ENCODE peak calls at places on chromosomes 7 and 10, in nine cellular contexts. V is testis; Y is mesendoderm; I is CD8-positive, alpha-beta memory T cell; L is aorta; K is fibroblast of lung; D is CD4-positive, alpha-beta memory T cell; P is tibial artery; F is caudate nucleus. Q is an unnamed sample.

GRCh38 chr10:17029581-17030271 is 99.9 kb downstream of the CUBN start:
- DNase-seq in V (peak), Y (peak), I (peak), L (peak), K (peak), D (peak), P (peak), F (no peak), Q (no peak)

GRCh38 chr10:69684020-69684980 is 54.3 kb downstream of the FAM241B start:
- DNase-seq in V (peak), Y (no peak), I (no peak), L (peak), K (peak), D (no peak), P (peak), F (no peak), Q (peak)

GRCh38 chr10:109207361-109207760 is 716.0 kb downstream of the XPNPEP1 start:
- DNase-seq in V (no peak), Y (peak), I (no peak), L (no peak), K (peak), D (no peak), P (no peak), F (no peak), Q (no peak)

GRCh38 chr10:80260295-80261243 is 28.9 kb downstream of the MAT1A start:
- DNase-seq in V (peak), Y (peak), I (peak), L (no peak), K (no peak), D (peak), P (no peak), F (no peak), Q (peak)

GRCh38 chr10:96720422-96721206 is at the start of gene PIK3AP1:
- DNase-seq in V (peak), Y (peak), I (peak), L (peak), K (no peak), D (peak), P (peak), F (no peak), Q (peak)

GRCh38 chr7:2141011-2141410 is 91.7 kb downstream of the MAD1L1 start:
- DNase-seq in V (no peak), Y (no peak), I (no peak), L (no peak), K (no peak), D (no peak), P (no peak), F (no peak), Q (no peak)

GRCh38 chr10:97574374-97575100 is 2.0 kb downstream of the ANKRD2 start:
- DNase-seq in V (peak), Y (peak), I (no peak), L (peak), K (peak), D (no peak), P (peak), F (no peak), Q (peak)

GRCh38 chr10:96906864-96907263 is 74.8 kb downstream of the LCOR start:
- DNase-seq in V (no peak), Y (peak), I (no peak), L (no peak), K (no peak), D (no peak), P (no peak), F (no peak), Q (no peak)

GRCh38 chr7:47791682-47792081 is 156.6 kb downstream of the PKD1L1 start:
- DNase-seq in V (no peak), Y (no peak), I (no peak), L (no peak), K (no peak), D (no peak), P (no peak), F (no peak), Q (no peak)

GRCh38 chr7:158557441-158557755 is 30.2 kb downstream of the PTPRN2 start:
- DNase-seq in V (no peak), Y (no peak), I (no peak), L (no peak), K (no peak), D (no peak), P (peak), F (no peak), Q (no peak)

GRCh38 chr10:102720775-102721301 is 6.4 kb downstream of the SFXN2 start:
- DNase-seq in V (no peak), Y (no peak), I (no peak), L (no peak), K (no peak), D (no peak), P (no peak), F (no peak), Q (no peak)
- H3K27ac ChIP-seq in V (no peak), Y (no peak), I (no peak), L (no peak), K (no peak), D (no peak), P (no peak), F (no peak), Q (no peak)

DNA sequence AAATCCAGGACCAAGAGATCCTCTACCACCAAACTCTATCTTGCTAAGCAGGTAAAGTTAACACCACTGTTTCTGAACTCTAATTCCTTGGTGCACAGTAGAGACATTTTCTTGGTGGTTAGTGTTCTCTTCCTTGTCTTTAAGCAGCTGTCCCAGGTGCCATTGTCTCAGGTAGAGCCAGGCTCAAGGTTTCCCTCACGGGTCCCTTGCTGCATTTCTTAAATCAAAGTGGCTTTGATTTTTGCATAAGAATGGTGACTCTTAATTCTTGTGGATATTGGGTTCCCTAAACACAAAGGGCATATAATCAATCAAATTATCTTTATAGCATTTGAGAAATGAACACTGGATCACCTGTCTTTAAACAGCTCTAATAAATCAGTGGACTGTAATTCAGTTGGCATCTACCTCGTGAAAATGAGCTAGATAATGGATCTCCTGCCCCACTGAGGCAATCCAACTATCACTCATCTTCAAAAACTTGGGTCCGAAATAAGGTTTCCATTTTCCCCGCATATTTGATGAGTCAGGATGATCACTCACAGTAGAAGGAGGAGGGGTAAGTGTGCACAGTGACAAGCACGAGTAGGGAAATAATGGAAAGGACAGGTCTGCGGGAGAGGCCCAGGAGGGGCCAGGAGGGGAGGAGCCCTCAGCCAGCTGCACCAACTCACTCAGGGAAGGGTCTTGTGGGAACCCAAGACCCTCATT is 2.4 kb downstream of the ABCC2 start:
- DNase-seq in V (no peak), Y (no peak), I (no peak), L (no peak), K (peak), D (no peak), P (no peak), F (no peak), Q (no peak)
- H3K27ac ChIP-seq in V (no peak), Y (no peak), I (no peak), L (no peak), K (peak), D (no peak), P (no peak), F (no peak), Q (no peak)

DNA sequence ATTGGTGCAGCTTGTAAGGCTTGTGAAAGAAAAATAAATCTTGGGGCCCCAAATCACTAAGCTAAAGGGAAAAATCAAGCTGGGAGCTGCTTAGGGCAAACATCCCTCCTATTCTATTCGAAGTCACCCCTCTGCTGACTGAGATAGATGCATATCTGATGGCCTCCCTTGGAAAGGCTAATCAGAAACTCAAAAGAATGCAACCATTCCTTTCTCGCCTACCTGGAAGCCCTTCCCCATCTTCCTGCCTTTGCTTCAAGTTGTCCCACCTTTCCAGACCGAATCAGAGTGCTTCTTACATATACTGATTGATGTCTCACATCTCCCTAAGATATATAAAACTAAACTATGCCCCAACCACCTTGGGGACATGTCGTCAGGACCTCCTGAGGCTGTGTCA is 240.3 kb downstream of the SKIDA1 start:
- DNase-seq in V (no peak), Y (peak), I (no peak), L (no peak), K (no peak), D (no peak), P (no peak), F (no peak), Q (no peak)
- H3K27ac ChIP-seq in V (no peak), Y (peak), I (no peak), L (no peak), K (no peak), D (no peak), P (no peak), F (no peak), Q (no peak)

GRCh38 chr7:100107125-100107737 is 5.8 kb downstream of the AP4M1 start:
- DNase-seq in V (no peak), Y (no peak), I (no peak), L (no peak), K (no peak), D (no peak), P (no peak), F (no peak), Q (no peak)
- H3K27ac ChIP-seq in V (no peak), Y (no peak), I (no peak), L (no peak), K (no peak), D (no peak), P (no peak), F (no peak), Q (no peak)